ENCODE peak calls at places on chromosome 17, in five cellular contexts. C is thyroid gland; S is activated naive CD4-positive, alpha-beta T cell; O is psoas muscle; Z is AG09309. E is an unnamed sample.

GRCh38 chr17:20263595-20263994 is 203.7 kb downstream of the LGALS9B start:
- DNase-seq in C (no peak), S (no peak), Z (peak), O (no peak), E (no peak)

GRCh38 chr17:63832455-63832854 is 5.0 kb upstream of the FTSJ3 start:
- DNase-seq in Z (no peak), O (no peak), S (no peak), C (no peak), E (no peak)

GRCh38 chr17:66507103-66507923 is 204.9 kb downstream of the PRKCA start:
- DNase-seq in S (no peak), C (peak), Z (no peak), O (peak), E (no peak)

GRCh38 chr17:41773190-41773588 is 13.3 kb downstream of the JUP start:
- DNase-seq in Z (peak), C (peak), O (peak), S (no peak), E (peak)

GRCh38 chr17:1087381-1088241 is 90.7 kb downstream of the TIMM22 start:
- DNase-seq in S (no peak), O (peak), C (peak), Z (no peak), E (no peak)

GRCh38 chr17:74987909-74988711 is 678 bp downstream of the CDR2L start:
- DNase-seq in O (peak), S (no peak), Z (no peak), C (peak), E (peak)

GRCh38 chr17:50871369-50871768 is 5.2 kb upstream of the TOB1 start:
- DNase-seq in C (no peak), Z (no peak), O (no peak), S (no peak), E (no peak)

GRCh38 chr17:17836818-17837379 is at the start of gene SREBF1:
- DNase-seq in S (no peak), O (peak), C (no peak), Z (no peak), E (no peak)

GRCh38 chr17:29603109-29603674 is 10.3 kb downstream of the ANKRD13B start:
- DNase-seq in O (no peak), Z (no peak), S (no peak), C (no peak), E (no peak)

GRCh38 chr17:37360632-37361031 is 15.2 kb upstream of the C17orf78 start:
- DNase-seq in C (no peak), Z (no peak), S (no peak), O (no peak), E (no peak)

GRCh38 chr17:77735341-77736206 is 222.9 kb upstream of the TNRC6C start:
- DNase-seq in C (peak), S (no peak), Z (no peak), O (no peak), E (no peak)

GRCh38 chr17:21016826-21017225 is 26.0 kb downstream of the USP22 start:
- DNase-seq in Z (no peak), S (no peak), C (no peak), O (no peak), E (no peak)

GRCh38 chr17:42760652-42761581 is at the start of gene RAMP2:
- DNase-seq in Z (no peak), O (peak), S (no peak), C (peak), E (no peak)